ENCODE peak calls at places on chromosomes 11 and 22, in four cellular contexts. One of them, this sample, is unnamed. For H3K9me3, the result is how much of the 10 kb centered on the place peaks cover.

GRCh38 chr11:60919956-60920355 is 4.3 kb upstream of the TMEM132A start:
- DNase-seq in AG04450: no peak
- DNase-seq in WERI-Rb-1: no peak
- DNase-seq in psoas muscle: no peak
- DNase-seq in this sample: no peak

GRCh38 chr22:50530857-50531545 is 1.2 kb upstream of the TYMP start:
- DNase-seq in psoas muscle: peak
- DNase-seq in AG04450: no peak
- DNase-seq in WERI-Rb-1: no peak
- DNase-seq in this sample: peak

GRCh38 chr22:49576241-49577141 is 251.2 kb downstream of the BRD1 start:
- DNase-seq in WERI-Rb-1: no peak
- DNase-seq in psoas muscle: no peak
- DNase-seq in AG04450: no peak
- DNase-seq in this sample: no peak

GRCh38 chr22:45671783-45672563 is at the start of gene ATXN10:
- DNase-seq in AG04450: no peak
- DNase-seq in WERI-Rb-1: peak
- DNase-seq in psoas muscle: peak
- DNase-seq in this sample: peak

GRCh38 chr11:75400110-75400865 is 970 bp downstream of the RPS3 start:
- DNase-seq in WERI-Rb-1: no peak
- DNase-seq in AG04450: no peak
- DNase-seq in psoas muscle: no peak
- DNase-seq in this sample: no peak

GRCh38 chr22:50581950-50582561 is 593 bp downstream of the CHKB start:
- DNase-seq in psoas muscle: no peak
- DNase-seq in WERI-Rb-1: no peak
- DNase-seq in AG04450: no peak
- DNase-seq in this sample: no peak

GRCh38 chr11:120244966-120245365 is 5.0 kb downstream of the POU2F3 start:
- DNase-seq in psoas muscle: no peak
- DNase-seq in WERI-Rb-1: no peak
- DNase-seq in AG04450: no peak
- DNase-seq in this sample: no peak

GRCh38 chr11:120830092-120830491 is 193.8 kb upstream of the TBCEL start:
- DNase-seq in WERI-Rb-1: peak
- DNase-seq in AG04450: no peak
- DNase-seq in psoas muscle: no peak
- DNase-seq in this sample: no peak

GRCh38 chr11:34278175-34278574 is 79.6 kb downstream of the ABTB2 start:
- DNase-seq in WERI-Rb-1: no peak
- DNase-seq in psoas muscle: no peak
- DNase-seq in AG04450: no peak
- DNase-seq in this sample: no peak

GRCh38 chr11:7577226-7577882 is 63.6 kb downstream of the PPFIBP2 start:
- DNase-seq in WERI-Rb-1: no peak
- DNase-seq in psoas muscle: peak
- DNase-seq in AG04450: no peak
- DNase-seq in this sample: peak

GRCh38 chr11:96465537-96465936 is 75.7 kb downstream of the JRKL start:
- DNase-seq in WERI-Rb-1: no peak
- DNase-seq in AG04450: no peak
- DNase-seq in psoas muscle: no peak
- DNase-seq in this sample: no peak

GRCh38 chr11:21174781-21175180 is 505.4 kb downstream of the NELL1 start:
- DNase-seq in AG04450: no peak
- DNase-seq in WERI-Rb-1: no peak
- DNase-seq in psoas muscle: no peak
- DNase-seq in this sample: no peak

GRCh38 chr11:17116121-17116520 is 38.7 kb upstream of the RPS13 start:
- DNase-seq in AG04450: no peak
- DNase-seq in psoas muscle: no peak
- DNase-seq in WERI-Rb-1: no peak
- DNase-seq in this sample: no peak

GRCh38 chr11:69471329-69472052 is 10.0 kb upstream of the LINC01488 start:
- DNase-seq in psoas muscle: no peak
- DNase-seq in AG04450: no peak
- DNase-seq in WERI-Rb-1: no peak
- DNase-seq in this sample: no peak

GRCh38 chr22:38164578-38164953 is 17.1 kb downstream of the PLA2G6 start:
- DNase-seq in psoas muscle: no peak
- DNase-seq in WERI-Rb-1: no peak
- DNase-seq in AG04450: no peak
- DNase-seq in this sample: no peak

GRCh38 chr11:124934862-124935547 is 842 bp downstream of the HEPACAM start:
- DNase-seq in AG04450: peak
- DNase-seq in psoas muscle: no peak
- DNase-seq in WERI-Rb-1: no peak
- DNase-seq in this sample: no peak

GRCh38 chr11:111871693-111872161 is 346 bp upstream of the ALG9 start:
- DNase-seq in AG04450: no peak
- DNase-seq in psoas muscle: no peak
- DNase-seq in WERI-Rb-1: no peak
- DNase-seq in this sample: no peak

GRCh38 chr11:61733120-61733978 is 19.1 kb upstream of the MYRF start:
- DNase-seq in WERI-Rb-1: peak
- DNase-seq in psoas muscle: peak
- DNase-seq in AG04450: peak
- DNase-seq in this sample: peak

GRCh38 chr11:70498976-70499801 is 100.9 kb downstream of the CTTN start:
- DNase-seq in AG04450: no peak
- DNase-seq in WERI-Rb-1: no peak
- DNase-seq in psoas muscle: no peak
- DNase-seq in this sample: no peak

GRCh38 chr11:116835042-116835772 is 2.2 kb downstream of the APOA1 start:
- DNase-seq in AG04450: no peak
- DNase-seq in WERI-Rb-1: no peak
- DNase-seq in psoas muscle: no peak
- DNase-seq in this sample: no peak

GRCh38 chr11:97743205-97743742 is 1277.5 kb upstream of the CNTN5 start:
- DNase-seq in AG04450: no peak
- DNase-seq in psoas muscle: no peak
- DNase-seq in WERI-Rb-1: no peak
- DNase-seq in this sample: no peak

GRCh38 chr11:91802475-91802874 is 422.1 kb upstream of the FAT3 start:
- DNase-seq in AG04450: no peak
- DNase-seq in WERI-Rb-1: no peak
- DNase-seq in psoas muscle: no peak
- DNase-seq in this sample: no peak

GRCh38 chr11:1436468-1437030 is 46.8 kb downstream of the BRSK2 start:
- DNase-seq in psoas muscle: no peak
- DNase-seq in AG04450: no peak
- DNase-seq in WERI-Rb-1: no peak
- DNase-seq in this sample: no peak

GRCh38 chr11:26828291-26828690 is 106.4 kb upstream of the SLC5A12 start:
- DNase-seq in WERI-Rb-1: no peak
- DNase-seq in AG04450: no peak
- DNase-seq in psoas muscle: no peak
- DNase-seq in this sample: no peak

GRCh38 chr22:30246962-30247376 is 410 bp upstream of the LIF start:
- DNase-seq in WERI-Rb-1: no peak
- DNase-seq in AG04450: no peak
- DNase-seq in psoas muscle: no peak
- DNase-seq in this sample: no peak

GRCh38 chr11:69293819-69294505 is at the start of gene MYEOV:
- DNase-seq in WERI-Rb-1: peak
- DNase-seq in AG04450: no peak
- DNase-seq in psoas muscle: no peak
- DNase-seq in this sample: no peak

GRCh38 chr11:92383430-92383829 is 158.8 kb downstream of the FAT3 start:
- DNase-seq in AG04450: no peak
- DNase-seq in WERI-Rb-1: no peak
- DNase-seq in psoas muscle: no peak
- DNase-seq in this sample: no peak

GRCh38 chr22:27028093-27028492 is 370.7 kb downstream of the MIAT start:
- DNase-seq in psoas muscle: no peak
- DNase-seq in WERI-Rb-1: no peak
- DNase-seq in AG04450: no peak
- DNase-seq in this sample: no peak

GRCh38 chr11:20443596-20443995 is 56.1 kb downstream of the PRMT3 start:
- DNase-seq in AG04450: no peak
- DNase-seq in WERI-Rb-1: no peak
- DNase-seq in psoas muscle: no peak
- DNase-seq in this sample: peak

GRCh38 chr22:47593911-47594311 is 831.5 kb downstream of the TBC1D22A start:
- DNase-seq in WERI-Rb-1: no peak
- DNase-seq in AG04450: no peak
- DNase-seq in psoas muscle: no peak
- DNase-seq in this sample: no peak

GRCh38 chr11:21561589-21561988 is 631.3 kb upstream of the ANO5 start:
- DNase-seq in WERI-Rb-1: no peak
- DNase-seq in AG04450: no peak
- DNase-seq in psoas muscle: no peak
- DNase-seq in this sample: no peak

GRCh38 chr11:20474951-20475517 is 87.5 kb downstream of the PRMT3 start:
- DNase-seq in AG04450: no peak
- DNase-seq in WERI-Rb-1: no peak
- DNase-seq in psoas muscle: no peak
- DNase-seq in this sample: no peak

GRCh38 chr11:16984229-16984628 is 30.0 kb downstream of the PLEKHA7 start:
- DNase-seq in AG04450: no peak
- DNase-seq in psoas muscle: no peak
- DNase-seq in WERI-Rb-1: no peak
- DNase-seq in this sample: no peak

GRCh38 chr22:23180301-23180892 is at the start of gene BCR:
- DNase-seq in psoas muscle: peak
- DNase-seq in AG04450: no peak
- DNase-seq in WERI-Rb-1: peak
- DNase-seq in this sample: peak
- TF ChIP-seq CTCF in psoas muscle: no peak
- TF ChIP-seq CTCF in AG04450: peak
- TF ChIP-seq CTCF in WERI-Rb-1: peak
- TF ChIP-seq CTCF in this sample: no peak

DNA sequence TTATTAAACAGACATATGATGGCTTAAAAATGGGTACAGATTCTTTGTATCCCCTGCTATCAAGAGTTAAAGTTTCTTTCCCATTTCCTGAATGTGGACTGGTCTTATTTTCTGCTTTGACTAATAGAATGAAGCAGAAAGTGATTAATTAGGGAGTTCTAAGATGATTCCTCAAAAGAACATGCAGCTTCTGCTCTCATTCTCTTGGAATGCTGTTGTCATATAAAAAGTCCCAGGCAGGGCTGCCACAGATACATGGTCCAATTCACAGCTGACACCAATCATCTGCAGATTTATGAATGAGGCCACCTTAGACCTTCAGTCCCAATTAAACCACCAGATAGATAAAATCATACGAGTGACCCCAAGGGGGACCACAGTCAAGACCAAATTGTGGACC is 844.5 kb upstream of the RAG2 start:
- DNase-seq in psoas muscle: no peak
- DNase-seq in WERI-Rb-1: no peak
- DNase-seq in AG04450: no peak
- DNase-seq in this sample: no peak
- H3K9me3 ChIP-seq in psoas muscle: under half
- H3K9me3 ChIP-seq in WERI-Rb-1: under half
- H3K9me3 ChIP-seq in AG04450: under half
- H3K9me3 ChIP-seq in this sample: under half

DNA sequence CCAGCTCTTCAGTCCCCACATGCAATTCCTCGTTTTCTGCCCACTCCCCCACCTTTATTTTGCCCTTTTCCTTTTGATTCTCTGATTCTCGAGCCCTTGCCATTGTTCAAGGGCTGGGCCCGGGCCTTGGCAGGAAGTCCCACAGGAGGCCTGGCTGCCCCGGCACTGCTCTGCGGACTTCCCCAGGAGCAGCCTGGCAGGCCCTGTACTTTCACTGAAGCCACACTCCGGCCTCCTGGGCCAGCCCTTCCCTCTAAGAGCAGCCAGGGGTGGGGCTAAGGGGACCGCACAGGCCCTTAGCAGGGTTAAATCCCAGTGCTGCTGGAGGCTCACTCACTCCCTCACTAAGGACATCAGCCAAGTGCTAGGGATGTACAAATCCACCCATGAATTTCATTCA is 4.1 kb downstream of the LRRC32 start:
- DNase-seq in psoas muscle: peak
- DNase-seq in WERI-Rb-1: peak
- DNase-seq in AG04450: no peak
- DNase-seq in this sample: peak
- H3K4me3 ChIP-seq in psoas muscle: peak
- H3K4me3 ChIP-seq in WERI-Rb-1: no peak
- H3K4me3 ChIP-seq in AG04450: no peak
- H3K4me3 ChIP-seq in this sample: no peak

GRCh38 chr11:12808519-12808918 is 134.3 kb downstream of the TEAD1 start:
- DNase-seq in AG04450: no peak
- DNase-seq in WERI-Rb-1: no peak
- DNase-seq in psoas muscle: no peak
- DNase-seq in this sample: no peak
- TF ChIP-seq CTCF in AG04450: no peak
- TF ChIP-seq CTCF in WERI-Rb-1: peak
- TF ChIP-seq CTCF in psoas muscle: no peak
- TF ChIP-seq CTCF in this sample: no peak

DNA sequence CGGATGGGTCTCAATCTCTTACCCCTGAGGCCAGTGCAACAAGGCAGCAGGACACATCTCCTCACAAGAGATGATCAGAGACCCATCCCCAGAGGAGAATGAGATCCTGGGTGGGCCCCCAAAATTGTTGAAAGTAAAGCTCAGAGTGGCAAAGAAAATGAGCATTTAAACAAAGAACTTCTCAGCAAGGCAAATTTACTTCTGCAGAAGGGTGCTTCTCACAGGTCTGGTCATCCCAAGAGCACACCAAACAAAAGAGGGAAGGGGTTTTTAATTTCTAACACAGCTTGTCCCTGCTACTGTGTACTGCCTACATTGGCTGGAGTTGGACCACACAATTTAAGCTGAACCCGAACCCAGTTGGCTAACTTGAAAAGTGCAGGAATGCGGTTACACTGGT is 1628.6 kb upstream of the RAG2 start:
- DNase-seq in psoas muscle: no peak
- DNase-seq in AG04450: no peak
- DNase-seq in WERI-Rb-1: no peak
- DNase-seq in this sample: peak
- H3K9me3 ChIP-seq in psoas muscle: under half
- H3K9me3 ChIP-seq in AG04450: under half
- H3K9me3 ChIP-seq in WERI-Rb-1: under half
- H3K9me3 ChIP-seq in this sample: under half

GRCh38 chr22:22036588-22036987 is 54.0 kb upstream of the TOP3B start:
- DNase-seq in WERI-Rb-1: no peak
- DNase-seq in AG04450: no peak
- DNase-seq in psoas muscle: no peak
- DNase-seq in this sample: no peak
- H3K4me3 ChIP-seq in WERI-Rb-1: no peak
- H3K4me3 ChIP-seq in AG04450: no peak
- H3K4me3 ChIP-seq in psoas muscle: no peak
- H3K4me3 ChIP-seq in this sample: no peak

This sample was measured in cardiac muscle cell.